ENCODE peak calls at places on chromosomes 1 and 21, in nine cellular contexts. One of them, this sample, is unnamed.

GRCh38 chr1:46508760-46509159 is 19.1 kb downstream of the DMBX1 start:
- DNase-seq in Calu3: no peak
- DNase-seq in heart left ventricle: no peak
- DNase-seq in progenitor cell of endocrine pancreas: no peak
- DNase-seq in foreskin keratinocyte: no peak
- DNase-seq in AG04450: no peak
- DNase-seq in AG04449: no peak
- DNase-seq in keratinocyte: no peak
- DNase-seq in suprapubic skin: no peak
- DNase-seq in this sample: peak

GRCh38 chr1:83493633-83494032 is 505.3 kb downstream of the TTLL7 start:
- DNase-seq in heart left ventricle: no peak
- DNase-seq in Calu3: no peak
- DNase-seq in progenitor cell of endocrine pancreas: no peak
- DNase-seq in foreskin keratinocyte: no peak
- DNase-seq in AG04449: no peak
- DNase-seq in AG04450: no peak
- DNase-seq in keratinocyte: no peak
- DNase-seq in suprapubic skin: no peak
- DNase-seq in this sample: no peak

GRCh38 chr1:12613180-12613579 is 4.8 kb downstream of the DHRS3 start:
- DNase-seq in AG04449: no peak
- DNase-seq in foreskin keratinocyte: no peak
- DNase-seq in AG04450: no peak
- DNase-seq in Calu3: no peak
- DNase-seq in heart left ventricle: no peak
- DNase-seq in keratinocyte: no peak
- DNase-seq in suprapubic skin: no peak
- DNase-seq in progenitor cell of endocrine pancreas: no peak
- DNase-seq in this sample: no peak

GRCh38 chr21:40678681-40679284 is 168.2 kb downstream of the DSCAM start:
- DNase-seq in Calu3: no peak
- DNase-seq in suprapubic skin: no peak
- DNase-seq in foreskin keratinocyte: peak
- DNase-seq in AG04450: no peak
- DNase-seq in progenitor cell of endocrine pancreas: no peak
- DNase-seq in keratinocyte: no peak
- DNase-seq in AG04449: no peak
- DNase-seq in heart left ventricle: no peak
- DNase-seq in this sample: no peak

GRCh38 chr1:95640746-95641145 is 406.7 kb downstream of the RWDD3 start:
- DNase-seq in foreskin keratinocyte: no peak
- DNase-seq in Calu3: peak
- DNase-seq in AG04450: no peak
- DNase-seq in progenitor cell of endocrine pancreas: no peak
- DNase-seq in suprapubic skin: no peak
- DNase-seq in keratinocyte: no peak
- DNase-seq in AG04449: no peak
- DNase-seq in heart left ventricle: peak
- DNase-seq in this sample: no peak

GRCh38 chr21:45596704-45597318 is 46.7 kb upstream of the PCBP3 start:
- DNase-seq in heart left ventricle: peak
- DNase-seq in progenitor cell of endocrine pancreas: peak
- DNase-seq in AG04450: no peak
- DNase-seq in suprapubic skin: peak
- DNase-seq in Calu3: peak
- DNase-seq in AG04449: no peak
- DNase-seq in keratinocyte: no peak
- DNase-seq in foreskin keratinocyte: no peak
- DNase-seq in this sample: no peak

GRCh38 chr1:220734571-220735326 is 13.4 kb upstream of the MTARC2 start:
- DNase-seq in keratinocyte: no peak
- DNase-seq in heart left ventricle: no peak
- DNase-seq in AG04449: peak
- DNase-seq in AG04450: peak
- DNase-seq in progenitor cell of endocrine pancreas: no peak
- DNase-seq in foreskin keratinocyte: peak
- DNase-seq in Calu3: peak
- DNase-seq in suprapubic skin: no peak
- DNase-seq in this sample: peak

GRCh38 chr1:199463521-199464127 is 563.9 kb upstream of the NR5A2 start:
- DNase-seq in Calu3: peak
- DNase-seq in heart left ventricle: no peak
- DNase-seq in AG04450: peak
- DNase-seq in keratinocyte: no peak
- DNase-seq in progenitor cell of endocrine pancreas: no peak
- DNase-seq in AG04449: peak
- DNase-seq in foreskin keratinocyte: peak
- DNase-seq in suprapubic skin: no peak
- DNase-seq in this sample: peak

GRCh38 chr1:241330619-241331327 is 26.2 kb downstream of the RGS7 start:
- DNase-seq in suprapubic skin: no peak
- DNase-seq in keratinocyte: no peak
- DNase-seq in heart left ventricle: no peak
- DNase-seq in AG04449: no peak
- DNase-seq in Calu3: no peak
- DNase-seq in foreskin keratinocyte: no peak
- DNase-seq in progenitor cell of endocrine pancreas: no peak
- DNase-seq in AG04450: no peak
- DNase-seq in this sample: no peak

GRCh38 chr1:9701661-9702060 is 50.1 kb downstream of the PIK3CD start:
- DNase-seq in keratinocyte: no peak
- DNase-seq in AG04450: no peak
- DNase-seq in heart left ventricle: no peak
- DNase-seq in progenitor cell of endocrine pancreas: no peak
- DNase-seq in foreskin keratinocyte: no peak
- DNase-seq in suprapubic skin: no peak
- DNase-seq in AG04449: no peak
- DNase-seq in Calu3: no peak
- DNase-seq in this sample: peak

GRCh38 chr1:162541619-162542141 is 19.8 kb upstream of the UAP1 start:
- DNase-seq in progenitor cell of endocrine pancreas: no peak
- DNase-seq in AG04450: peak
- DNase-seq in AG04449: peak
- DNase-seq in keratinocyte: peak
- DNase-seq in foreskin keratinocyte: peak
- DNase-seq in heart left ventricle: peak
- DNase-seq in suprapubic skin: no peak
- DNase-seq in Calu3: no peak
- DNase-seq in this sample: peak

GRCh38 chr1:44460107-44460885 is 55.2 kb downstream of the RNF220 start:
- DNase-seq in Calu3: no peak
- DNase-seq in foreskin keratinocyte: no peak
- DNase-seq in heart left ventricle: no peak
- DNase-seq in progenitor cell of endocrine pancreas: no peak
- DNase-seq in AG04449: no peak
- DNase-seq in suprapubic skin: no peak
- DNase-seq in AG04450: no peak
- DNase-seq in keratinocyte: no peak
- DNase-seq in this sample: no peak

GRCh38 chr1:102790997-102791396 is 317.3 kb downstream of the COL11A1 start:
- DNase-seq in progenitor cell of endocrine pancreas: no peak
- DNase-seq in heart left ventricle: no peak
- DNase-seq in AG04450: no peak
- DNase-seq in Calu3: no peak
- DNase-seq in keratinocyte: no peak
- DNase-seq in foreskin keratinocyte: no peak
- DNase-seq in suprapubic skin: no peak
- DNase-seq in AG04449: no peak
- DNase-seq in this sample: peak
- TF ChIP-seq CTCF in progenitor cell of endocrine pancreas: no peak
- TF ChIP-seq CTCF in heart left ventricle: no peak
- TF ChIP-seq CTCF in AG04450: peak
- TF ChIP-seq CTCF in Calu3: no peak
- TF ChIP-seq CTCF in keratinocyte: no peak
- TF ChIP-seq CTCF in foreskin keratinocyte: peak
- TF ChIP-seq CTCF in suprapubic skin: no peak
- TF ChIP-seq CTCF in AG04449: no peak
- TF ChIP-seq CTCF in this sample: peak

GRCh38 chr1:53470584-53470983 is 11.4 kb downstream of the DMRTB1 start:
- DNase-seq in Calu3: no peak
- DNase-seq in AG04450: no peak
- DNase-seq in foreskin keratinocyte: no peak
- DNase-seq in keratinocyte: no peak
- DNase-seq in suprapubic skin: no peak
- DNase-seq in AG04449: no peak
- DNase-seq in progenitor cell of endocrine pancreas: no peak
- DNase-seq in heart left ventricle: no peak
- DNase-seq in this sample: no peak

GRCh38 chr1:53471000-53471399 is 11.8 kb downstream of the DMRTB1 start:
- DNase-seq in Calu3: no peak
- DNase-seq in suprapubic skin: no peak
- DNase-seq in AG04450: no peak
- DNase-seq in foreskin keratinocyte: no peak
- DNase-seq in heart left ventricle: no peak
- DNase-seq in AG04449: no peak
- DNase-seq in keratinocyte: no peak
- DNase-seq in progenitor cell of endocrine pancreas: no peak
- DNase-seq in this sample: no peak

GRCh38 chr1:53475661-53476060 is 16.5 kb downstream of the DMRTB1 start:
- DNase-seq in Calu3: no peak
- DNase-seq in progenitor cell of endocrine pancreas: no peak
- DNase-seq in AG04450: no peak
- DNase-seq in foreskin keratinocyte: no peak
- DNase-seq in suprapubic skin: peak
- DNase-seq in keratinocyte: no peak
- DNase-seq in AG04449: no peak
- DNase-seq in heart left ventricle: no peak
- DNase-seq in this sample: no peak

GRCh38 chr1:53476579-53476978 is 17.4 kb downstream of the DMRTB1 start:
- DNase-seq in AG04450: no peak
- DNase-seq in foreskin keratinocyte: no peak
- DNase-seq in heart left ventricle: no peak
- DNase-seq in suprapubic skin: no peak
- DNase-seq in AG04449: no peak
- DNase-seq in progenitor cell of endocrine pancreas: no peak
- DNase-seq in keratinocyte: no peak
- DNase-seq in Calu3: no peak
- DNase-seq in this sample: no peak

GRCh38 chr1:53473463-53473862 is 14.3 kb downstream of the DMRTB1 start:
- DNase-seq in progenitor cell of endocrine pancreas: no peak
- DNase-seq in AG04450: no peak
- DNase-seq in suprapubic skin: peak
- DNase-seq in foreskin keratinocyte: no peak
- DNase-seq in Calu3: no peak
- DNase-seq in heart left ventricle: no peak
- DNase-seq in keratinocyte: no peak
- DNase-seq in AG04449: no peak
- DNase-seq in this sample: no peak
- TF ChIP-seq CTCF in progenitor cell of endocrine pancreas: peak
- TF ChIP-seq CTCF in AG04450: peak
- TF ChIP-seq CTCF in suprapubic skin: no peak
- TF ChIP-seq CTCF in foreskin keratinocyte: peak
- TF ChIP-seq CTCF in Calu3: no peak
- TF ChIP-seq CTCF in heart left ventricle: no peak
- TF ChIP-seq CTCF in keratinocyte: peak
- TF ChIP-seq CTCF in AG04449: peak
- TF ChIP-seq CTCF in this sample: peak

GRCh38 chr1:151060241-151061011 is at the start of gene MLLT11:
- DNase-seq in AG04450: no peak
- DNase-seq in keratinocyte: no peak
- DNase-seq in AG04449: peak
- DNase-seq in suprapubic skin: no peak
- DNase-seq in heart left ventricle: peak
- DNase-seq in Calu3: no peak
- DNase-seq in progenitor cell of endocrine pancreas: no peak
- DNase-seq in foreskin keratinocyte: no peak
- DNase-seq in this sample: peak
- TF ChIP-seq CTCF in AG04450: no peak
- TF ChIP-seq CTCF in keratinocyte: peak
- TF ChIP-seq CTCF in AG04449: no peak
- TF ChIP-seq CTCF in suprapubic skin: no peak
- TF ChIP-seq CTCF in heart left ventricle: no peak
- TF ChIP-seq CTCF in Calu3: no peak
- TF ChIP-seq CTCF in progenitor cell of endocrine pancreas: no peak
- TF ChIP-seq CTCF in foreskin keratinocyte: peak
- TF ChIP-seq CTCF in this sample: peak

GRCh38 chr1:50417487-50417886 is 5.8 kb downstream of the DMRTA2 start:
- DNase-seq in AG04450: no peak
- DNase-seq in heart left ventricle: no peak
- DNase-seq in progenitor cell of endocrine pancreas: no peak
- DNase-seq in keratinocyte: no peak
- DNase-seq in foreskin keratinocyte: no peak
- DNase-seq in AG04449: no peak
- DNase-seq in suprapubic skin: no peak
- DNase-seq in Calu3: no peak
- DNase-seq in this sample: no peak

GRCh38 chr1:50416553-50417453 is 6.4 kb downstream of the DMRTA2 start:
- DNase-seq in heart left ventricle: no peak
- DNase-seq in keratinocyte: no peak
- DNase-seq in progenitor cell of endocrine pancreas: no peak
- DNase-seq in Calu3: no peak
- DNase-seq in foreskin keratinocyte: no peak
- DNase-seq in suprapubic skin: no peak
- DNase-seq in AG04449: no peak
- DNase-seq in AG04450: no peak
- DNase-seq in this sample: no peak

GRCh38 chr1:50416150-50416527 is 7.1 kb downstream of the DMRTA2 start:
- DNase-seq in keratinocyte: no peak
- DNase-seq in heart left ventricle: no peak
- DNase-seq in foreskin keratinocyte: no peak
- DNase-seq in suprapubic skin: no peak
- DNase-seq in AG04449: no peak
- DNase-seq in AG04450: no peak
- DNase-seq in progenitor cell of endocrine pancreas: no peak
- DNase-seq in Calu3: no peak
- DNase-seq in this sample: no peak

GRCh38 chr1:50414853-50415234 is 8.4 kb downstream of the DMRTA2 start:
- DNase-seq in heart left ventricle: no peak
- DNase-seq in AG04450: no peak
- DNase-seq in progenitor cell of endocrine pancreas: no peak
- DNase-seq in AG04449: no peak
- DNase-seq in suprapubic skin: no peak
- DNase-seq in Calu3: no peak
- DNase-seq in foreskin keratinocyte: no peak
- DNase-seq in keratinocyte: no peak
- DNase-seq in this sample: no peak

DNA sequence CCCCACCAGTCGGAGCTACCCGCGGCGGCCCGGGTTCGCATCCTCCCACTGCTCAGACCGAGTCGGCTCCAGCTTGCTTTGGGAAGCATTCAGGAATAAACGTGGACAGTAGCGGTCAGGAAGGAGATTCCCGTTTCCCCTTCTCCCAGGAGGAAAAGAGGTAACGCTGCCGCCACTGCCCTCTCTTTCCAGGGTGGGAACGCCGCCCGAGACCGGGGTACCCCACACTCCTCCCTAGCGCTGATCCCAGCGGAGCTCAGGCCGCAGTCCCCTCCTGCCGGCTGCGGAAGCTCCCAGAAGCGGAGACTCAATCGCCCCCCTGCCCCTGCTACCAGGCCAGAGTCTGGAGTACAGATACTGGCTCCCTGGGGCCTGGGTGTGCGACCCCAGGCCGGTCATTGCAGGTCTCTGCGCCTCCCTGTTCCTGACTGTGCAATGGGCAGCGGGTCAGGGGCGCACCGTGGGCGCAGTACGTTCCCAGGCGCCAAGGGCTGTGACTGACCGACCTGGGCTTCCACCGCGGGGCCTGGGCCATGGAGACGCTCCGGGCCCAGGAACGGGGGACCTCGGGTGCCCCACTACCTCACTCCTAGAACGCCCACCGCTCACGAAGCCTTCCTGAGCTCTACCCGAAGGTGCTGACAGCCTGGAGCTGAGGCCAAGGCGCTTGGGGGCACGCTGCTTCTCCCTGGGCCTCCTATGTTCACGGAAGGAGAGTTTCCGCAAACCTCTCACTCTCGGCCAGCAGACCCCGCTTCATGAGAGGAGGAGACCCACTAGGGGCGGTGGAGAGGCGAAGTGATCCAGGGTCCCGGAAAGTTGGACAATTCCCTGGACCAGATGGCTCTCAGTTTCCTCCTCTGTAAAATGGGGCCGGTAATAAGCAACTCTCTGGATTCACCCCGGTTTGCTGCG is 7.8 kb downstream of the DMRTA2 start:
- DNase-seq in Calu3: no peak
- DNase-seq in foreskin keratinocyte: no peak
- DNase-seq in progenitor cell of endocrine pancreas: no peak
- DNase-seq in keratinocyte: no peak
- DNase-seq in AG04450: no peak
- DNase-seq in AG04449: no peak
- DNase-seq in heart left ventricle: no peak
- DNase-seq in suprapubic skin: no peak
- DNase-seq in this sample: no peak
- TF ChIP-seq CTCF in Calu3: no peak
- TF ChIP-seq CTCF in foreskin keratinocyte: no peak
- TF ChIP-seq CTCF in progenitor cell of endocrine pancreas: peak
- TF ChIP-seq CTCF in keratinocyte: no peak
- TF ChIP-seq CTCF in AG04450: no peak
- TF ChIP-seq CTCF in AG04449: no peak
- TF ChIP-seq CTCF in heart left ventricle: no peak
- TF ChIP-seq CTCF in suprapubic skin: no peak
- TF ChIP-seq CTCF in this sample: no peak

This sample was measured in HFFc6.